ENCODE peak calls at places on chromosomes 12 and 14, in ten cellular contexts. Q, U, D, W, V, G, S, M, E and T are unnamed samples.

GRCh38 chr12:87120440-87120839 is 864.2 kb upstream of the MGAT4C start:
- DNase-seq in D (no peak), V (no peak), M (peak), Q (no peak), U (no peak), W (no peak), G (no peak), E (no peak), S (no peak), T (no peak)

GRCh38 chr12:38162013-38162412 is 154.6 kb upstream of the ALG10B start:
- DNase-seq in W (no peak), M (no peak), D (no peak), U (no peak), Q (no peak), V (no peak), G (no peak), S (no peak), E (no peak), T (no peak)

GRCh38 chr12:104499207-104499606 is 42.5 kb downstream of the CHST11 start:
- DNase-seq in Q (no peak), M (no peak), U (no peak), D (no peak), W (no peak), E (no peak), V (no peak), G (no peak), S (no peak), T (no peak)

GRCh38 chr14:29348504-29348903 is 579.1 kb downstream of the PRKD1 start:
- DNase-seq in W (no peak), M (no peak), S (no peak), U (no peak), E (no peak), Q (no peak), G (no peak), D (no peak), V (peak), T (no peak)

GRCh38 chr14:92323031-92323915 is at the start of gene SLC24A4:
- DNase-seq in Q (peak), D (no peak), M (no peak), S (no peak), E (peak), W (no peak), G (no peak), V (peak), U (no peak), T (no peak)

GRCh38 chr14:23436327-23437141 is 1.1 kb upstream of the MYH7 start:
- DNase-seq in V (no peak), U (no peak), D (no peak), Q (peak), S (no peak), G (no peak), M (no peak), E (peak), W (peak), T (no peak)

GRCh38 chr14:50812856-50813543 is 18.0 kb downstream of the NIN start:
- DNase-seq in G (no peak), E (no peak), V (no peak), D (no peak), S (no peak), Q (no peak), M (no peak), W (no peak), U (no peak), T (no peak)

GRCh38 chr14:99522457-99522891 is 41.3 kb downstream of the CCNK start:
- DNase-seq in S (no peak), V (no peak), W (no peak), E (no peak), G (no peak), U (peak), Q (peak), D (no peak), M (peak), T (no peak)

GRCh38 chr14:37230551-37231194 is 32.9 kb downstream of the MIPOL1 start:
- DNase-seq in Q (peak), S (no peak), U (peak), E (no peak), V (no peak), G (peak), M (peak), W (no peak), D (peak), T (no peak)

GRCh38 chr14:76904740-76905569 is 78.7 kb downstream of the LRRC74A start:
- DNase-seq in G (no peak), V (peak), E (peak), Q (peak), U (peak), M (peak), W (peak), S (peak), D (peak), T (peak)

GRCh38 chr14:91875515-91876286 is 8.4 kb upstream of the TC2N start:
- DNase-seq in V (no peak), E (no peak), G (no peak), M (no peak), S (no peak), W (peak), D (no peak), Q (peak), U (no peak), T (no peak)

GRCh38 chr12:65318186-65318685 is 39.8 kb downstream of the MSRB3 start:
- DNase-seq in V (no peak), W (no peak), S (no peak), G (no peak), Q (no peak), D (no peak), U (no peak), E (no peak), M (no peak), T (no peak)

GRCh38 chr12:64890873-64891468 is 66.5 kb downstream of the TBC1D30 start:
- DNase-seq in U (peak), V (peak), Q (peak), D (peak), G (peak), M (peak), W (no peak), S (no peak), E (no peak), T (no peak)

GRCh38 chr12:107523760-107524558 is 161.6 kb upstream of the PWP1 start:
- DNase-seq in Q (no peak), U (no peak), G (no peak), M (no peak), W (no peak), V (no peak), D (peak), S (no peak), E (no peak), T (no peak)

GRCh38 chr12:68042212-68042699 is 53.0 kb downstream of the IFNG-AS1 start:
- DNase-seq in U (peak), V (no peak), E (no peak), D (peak), M (peak), S (no peak), Q (peak), G (no peak), W (no peak), T (no peak)

GRCh38 chr14:31326111-31326510 is 94.2 kb downstream of the HEATR5A start:
- DNase-seq in G (no peak), W (no peak), U (no peak), V (peak), E (no peak), M (peak), D (no peak), Q (peak), S (no peak), T (no peak)

GRCh38 chr12:107984973-107985372 is 144.1 kb upstream of the WSCD2 start:
- DNase-seq in G (no peak), U (no peak), S (no peak), Q (peak), W (no peak), V (no peak), M (no peak), D (no peak), E (no peak), T (no peak)

GRCh38 chr12:130878193-130879185 is 6.6 kb downstream of the RAN start:
- DNase-seq in U (no peak), M (no peak), E (no peak), V (no peak), S (no peak), Q (peak), D (no peak), W (no peak), G (no peak), T (no peak)

GRCh38 chr12:52392465-52393007 is 7.1 kb upstream of the KRT84 start:
- DNase-seq in E (no peak), V (no peak), U (no peak), G (no peak), S (no peak), W (no peak), Q (no peak), D (no peak), M (no peak), T (no peak)

GRCh38 chr14:95527392-95528002 is 7.4 kb upstream of the GLRX5 start:
- DNase-seq in W (peak), Q (peak), E (no peak), S (peak), V (no peak), U (peak), D (peak), G (no peak), M (peak), T (no peak)

GRCh38 chr14:71206766-71207371 is 299.6 kb downstream of the PCNX1 start:
- DNase-seq in V (peak), M (peak), U (no peak), E (peak), Q (peak), W (no peak), G (no peak), S (no peak), D (peak), T (peak)

GRCh38 chr14:86115972-86116371 is 586.0 kb downstream of the FLRT2 start:
- DNase-seq in E (no peak), D (no peak), U (no peak), Q (no peak), W (no peak), G (no peak), S (no peak), M (no peak), V (no peak), T (no peak)

GRCh38 chr14:101113835-101114725 is 210.6 kb upstream of the RTL1 start:
- DNase-seq in E (no peak), U (no peak), S (no peak), D (no peak), M (no peak), V (no peak), G (no peak), Q (no peak), W (no peak), T (no peak)

GRCh38 chr14:33589334-33589733 is 361.5 kb downstream of the EGLN3 start:
- DNase-seq in D (no peak), U (no peak), S (no peak), G (no peak), E (no peak), Q (no peak), M (peak), W (no peak), V (peak), T (peak)

GRCh38 chr12:12376636-12377448 is 20.0 kb downstream of the BORCS5 start:
- DNase-seq in M (peak), U (peak), E (no peak), S (peak), D (peak), V (peak), Q (peak), W (no peak), G (peak), T (peak)

GRCh38 chr12:130933269-130933995 is 20.3 kb upstream of the ADGRD1 start:
- DNase-seq in V (no peak), D (no peak), S (no peak), M (no peak), U (no peak), W (no peak), E (peak), G (no peak), Q (no peak), T (no peak)

GRCh38 chr14:28765907-28766504 is 581 bp upstream of the FOXG1 start:
- DNase-seq in G (peak), V (no peak), M (peak), W (no peak), E (no peak), S (no peak), U (peak), D (no peak), Q (peak), T (no peak)

GRCh38 chr14:71658261-71658860 is 273.9 kb upstream of the RGS6 start:
- DNase-seq in U (no peak), W (no peak), S (no peak), D (peak), Q (no peak), V (no peak), G (no peak), M (peak), E (no peak), T (no peak)

GRCh38 chr14:92690171-92691011 is 58.0 kb downstream of the LGMN start:
- DNase-seq in M (peak), V (no peak), S (no peak), W (peak), Q (peak), U (no peak), G (peak), E (no peak), D (peak), T (no peak)

GRCh38 chr14:96567289-96567899 is 65.2 kb downstream of the PAPOLA start:
- DNase-seq in E (no peak), W (no peak), D (peak), M (peak), Q (peak), V (no peak), G (no peak), S (no peak), U (no peak), T (no peak)